ENCODE peak calls at places on chromosomes 12 and 14, in four cellular contexts. A is transverse colon, J is neural progenitor cell, L is HepG2. F is an unnamed sample. For H3K27me3, the result is how much of the 10 kb centered on the place peaks cover.

GRCh38 chr12:111404362-111405148 is 1.2 kb upstream of the SH2B3 start:
- DNase-seq in L (peak), A (no peak), J (peak), F (no peak)

GRCh38 chr12:130993759-130994670 is 40.3 kb downstream of the ADGRD1 start:
- DNase-seq in A (no peak), L (no peak), J (no peak), F (no peak)

GRCh38 chr12:66776974-66777373 is 98.1 kb upstream of the GRIP1 start:
- DNase-seq in J (no peak), L (no peak), A (no peak), F (no peak)

GRCh38 chr12:31715283-31715825 is 13.5 kb downstream of the AMN1 start:
- DNase-seq in A (no peak), J (no peak), L (peak), F (no peak)

GRCh38 chr12:122159879-122160278 is 14.1 kb downstream of the IL31 start:
- DNase-seq in L (no peak), A (no peak), J (no peak), F (no peak)

GRCh38 chr14:57610631-57611030 is 117.0 kb upstream of the CCDC198 start:
- DNase-seq in L (no peak), J (no peak), A (no peak), F (no peak)

GRCh38 chr12:69131073-69131472 is 108.3 kb upstream of the CPSF6 start:
- DNase-seq in A (no peak), L (no peak), J (no peak), F (no peak)

GRCh38 chr12:124929649-124930419 is 15.4 kb upstream of the UBC start:
- DNase-seq in A (no peak), J (no peak), L (no peak), F (no peak)

GRCh38 chr12:32568241-32568640 is 110.9 kb upstream of the DNM1L start:
- DNase-seq in A (no peak), L (peak), J (no peak), F (no peak)

GRCh38 chr12:122190842-122191668 is 8.1 kb downstream of the LRRC43 start:
- DNase-seq in A (peak), J (peak), L (peak), F (no peak)

GRCh38 chr12:102034346-102034745 is 27.4 kb downstream of the WASHC3 start:
- DNase-seq in L (no peak), J (no peak), A (no peak), F (no peak)

GRCh38 chr12:95740751-95741150 is 49.8 kb downstream of the NTN4 start:
- DNase-seq in L (no peak), A (no peak), J (no peak), F (no peak)

GRCh38 chr14:101788016-101788695 is 26.6 kb downstream of the PPP2R5C start:
- DNase-seq in L (no peak), A (no peak), J (no peak), F (no peak)

GRCh38 chr14:58533417-58533816 is 104.3 kb upstream of the DACT1 start:
- DNase-seq in A (no peak), L (no peak), J (peak), F (no peak)

GRCh38 chr14:20328705-20329104 is 4.4 kb downstream of the CCNB1IP1 start:
- DNase-seq in L (no peak), J (no peak), A (no peak), F (no peak)

GRCh38 chr14:102523200-102524025 is 13.8 kb upstream of the ANKRD9 start:
- DNase-seq in J (no peak), L (no peak), A (peak), F (no peak)

GRCh38 chr12:45458854-45459807 is 243.2 kb downstream of the ANO6 start:
- DNase-seq in J (no peak), A (no peak), L (no peak), F (peak)

GRCh38 chr14:50064993-50065392 is 51.4 kb downstream of the VCPKMT start:
- DNase-seq in L (no peak), J (no peak), A (peak), F (peak)

GRCh38 chr12:50538178-50538577 is 33.4 kb downstream of the DIP2B start:
- DNase-seq in A (no peak), J (no peak), L (no peak), F (no peak)

GRCh38 chr12:41629606-41630005 is 441.5 kb downstream of the PDZRN4 start:
- DNase-seq in L (no peak), J (no peak), A (no peak), F (no peak)

GRCh38 chr12:113759135-113759534 is 207.0 kb downstream of the RBM19 start:
- DNase-seq in A (no peak), L (no peak), J (no peak), F (no peak)

GRCh38 chr14:103329421-103330347 is 4.4 kb upstream of the EIF5 start:
- DNase-seq in L (peak), A (peak), J (no peak), F (peak)

GRCh38 chr14:105425823-105426247 is 6.2 kb downstream of the MTA1 start:
- DNase-seq in L (no peak), J (no peak), A (no peak), F (no peak)

GRCh38 chr14:69312608-69313007 is 52.6 kb downstream of the GALNT16 start:
- DNase-seq in A (no peak), L (no peak), J (no peak), F (no peak)

GRCh38 chr12:29544428-29545101 is 47.1 kb upstream of the OVCH1 start:
- DNase-seq in A (no peak), L (no peak), J (no peak), F (no peak)

GRCh38 chr14:76490735-76491134 is 114.8 kb downstream of the ESRRB start:
- DNase-seq in A (no peak), J (no peak), L (no peak), F (no peak)

DNA sequence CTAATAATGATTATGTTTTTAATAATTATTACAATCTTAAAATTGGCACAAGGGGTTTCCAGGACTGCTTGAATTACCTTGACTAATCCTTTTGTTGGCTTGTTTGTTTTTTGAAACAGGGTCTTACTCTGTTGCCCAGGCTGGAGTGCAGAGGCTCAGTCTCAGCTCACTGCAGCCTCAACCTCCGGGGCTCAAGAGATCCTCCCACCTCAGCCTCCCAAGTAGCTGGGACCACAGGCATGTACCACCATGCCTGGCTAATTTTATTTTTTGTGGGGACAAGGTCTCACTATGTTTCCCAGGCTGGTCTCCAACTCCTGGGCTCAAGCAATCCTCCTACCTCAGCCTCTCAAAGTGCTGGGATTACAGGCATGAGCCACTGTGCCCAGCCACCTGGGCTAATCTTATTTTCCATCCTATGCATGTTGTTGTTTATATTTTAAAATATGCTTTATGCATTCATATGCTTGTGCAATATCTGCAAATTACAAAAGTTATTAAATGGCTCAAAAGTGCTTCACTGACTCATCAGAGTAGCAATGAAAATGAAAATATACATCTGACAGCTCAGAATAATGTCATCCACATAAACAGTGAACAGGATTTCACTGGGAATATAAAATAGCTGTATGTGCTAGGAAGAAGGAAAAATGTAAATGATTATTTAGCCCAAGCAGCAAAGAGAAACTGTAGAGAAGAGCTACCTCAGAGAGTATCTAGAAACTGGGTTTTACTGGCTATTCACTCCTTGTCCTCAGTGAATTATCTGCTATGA is 24.8 kb upstream of the PLEKHG6 start:
- DNase-seq in J (no peak), A (no peak), L (no peak), F (no peak)
- H3K27ac ChIP-seq in J (no peak), A (no peak), L (no peak), F (no peak)

GRCh38 chr14:66657780-66658179 is 149.8 kb downstream of the GPHN start:
- DNase-seq in A (no peak), L (no peak), J (no peak), F (no peak)

GRCh38 chr14:66662374-66662773 is 154.4 kb downstream of the GPHN start:
- DNase-seq in A (no peak), J (peak), L (peak), F (no peak)
- TF ChIP-seq CTCF in A (no peak), J (peak), L (peak), F (no peak)

GRCh38 chr12:2616763-2617162 is 178.0 kb upstream of the FKBP4 start:
- DNase-seq in A (no peak), J (no peak), L (no peak), F (no peak)
- H3K27me3 ChIP-seq in A (under half), J (under half), L (half or more), F (under half)

GRCh38 chr14:60721331-60722162 is 2.6 kb downstream of the SIX4 start:
- DNase-seq in J (peak), L (peak), A (peak), F (no peak)

GRCh38 chr14:60722163-60722835 is 1.9 kb downstream of the SIX4 start:
- DNase-seq in A (peak), L (peak), J (peak), F (no peak)

GRCh38 chr14:60720391-60720790 is 3.8 kb downstream of the SIX4 start:
- DNase-seq in J (peak), L (no peak), A (no peak), F (no peak)

GRCh38 chr14:60722836-60723217 is 1.3 kb downstream of the SIX4 start:
- DNase-seq in A (peak), L (no peak), J (no peak), F (no peak)

GRCh38 chr14:60720962-60721330 is 3.2 kb downstream of the SIX4 start:
- DNase-seq in L (peak), A (no peak), J (peak), F (no peak)
- H3K27ac ChIP-seq in L (no peak), A (no peak), J (no peak), F (no peak)

DNA sequence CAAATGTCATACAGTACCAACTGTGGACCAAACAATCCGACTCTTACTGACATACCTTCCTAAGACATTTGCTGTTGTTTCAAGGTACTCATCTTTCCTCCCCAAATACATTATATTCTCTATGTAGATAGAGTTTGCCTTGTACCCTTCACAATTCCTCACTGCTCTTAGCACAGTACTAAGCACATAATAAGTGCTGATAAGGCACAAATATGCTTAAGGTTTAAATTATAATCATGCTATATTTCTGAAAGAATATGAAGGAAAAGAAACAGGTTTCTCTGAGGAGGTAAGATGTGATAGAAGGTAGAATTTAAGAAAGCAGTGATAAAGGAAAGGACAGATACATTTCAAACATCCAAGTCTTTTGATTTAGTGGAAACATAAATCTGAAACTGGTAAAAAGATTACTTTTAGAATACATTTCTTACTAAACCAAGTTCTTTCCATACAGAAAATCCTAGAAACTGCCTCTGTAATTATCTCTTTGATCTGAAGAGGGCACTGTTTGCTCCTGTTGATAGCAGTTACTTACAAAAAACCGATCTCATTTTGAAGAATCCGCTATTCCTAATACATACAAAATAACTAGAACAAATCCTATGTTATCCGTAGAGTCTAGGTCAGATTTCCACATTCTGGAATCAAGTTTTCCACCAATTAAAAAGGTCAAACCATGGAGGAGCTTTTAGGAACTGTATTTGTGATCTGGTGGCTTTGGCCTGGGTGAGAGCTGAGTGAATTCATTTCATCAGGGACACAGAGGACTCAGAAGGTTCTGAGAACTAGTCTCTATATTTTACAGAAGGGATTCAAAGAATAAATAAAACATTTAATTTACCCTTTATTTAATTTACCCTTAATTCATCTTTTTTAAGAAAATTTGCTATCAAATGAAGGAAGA is 311.9 kb downstream of the DAD1 start:
- DNase-seq in J (peak), L (peak), A (no peak), F (no peak)
- TF ChIP-seq CTCF in J (peak), L (peak), A (peak), F (peak)